ENCODE peak calls at places on chromosomes 7 and 10, in four cellular contexts. D is NCI-H1417 treated with DMSO at 0.1 percent for 48 hours, S is HTR-8/SVneo, Z is bronchial epithelial cell. U is an unnamed sample.

GRCh38 chr7:135098391-135098790 is 49.5 kb upstream of the TMEM140 start:
- DNase-seq in D (no peak), S (no peak), Z (peak), U (no peak)

GRCh38 chr7:151069841-151070572 is 10.6 kb downstream of the FASTK start:
- DNase-seq in D (no peak), S (no peak), Z (no peak), U (no peak)

GRCh38 chr10:3928078-3928477 is 143.1 kb upstream of the KLF6 start:
- DNase-seq in D (no peak), S (no peak), Z (no peak), U (no peak)

GRCh38 chr10:48199580-48200377 is 74.7 kb downstream of the FRMPD2 start:
- DNase-seq in D (no peak), S (no peak), Z (no peak), U (no peak)

GRCh38 chr7:74003609-74004008 is 24.4 kb upstream of the ELN start:
- DNase-seq in D (no peak), S (no peak), Z (no peak), U (no peak)

GRCh38 chr10:103800789-103801540 is 54.4 kb downstream of the SH3PXD2A start:
- DNase-seq in D (no peak), S (peak), Z (peak), U (peak)

GRCh38 chr10:122297583-122297982 is 26.5 kb downstream of the BTBD16 start:
- DNase-seq in D (no peak), S (no peak), Z (no peak), U (no peak)

GRCh38 chr7:37945336-37945735 is 24.9 kb downstream of the EPDR1 start:
- DNase-seq in D (no peak), S (no peak), Z (peak), U (no peak)

GRCh38 chr10:97040706-97041105 is 145.1 kb downstream of the SLIT1 start:
- DNase-seq in D (no peak), S (no peak), Z (no peak), U (no peak)

GRCh38 chr10:132883391-132883881 is 58.9 kb downstream of the CFAP46 start:
- DNase-seq in D (no peak), S (no peak), Z (no peak), U (no peak)

GRCh38 chr7:44849277-44850210 is 1.7 kb upstream of the H2AZ2 start:
- DNase-seq in D (no peak), S (no peak), Z (no peak), U (no peak)

GRCh38 chr7:112575864-112576263 is 95.1 kb downstream of the LSMEM1 start:
- DNase-seq in D (no peak), S (no peak), Z (peak), U (peak)

GRCh38 chr7:155710035-155710434 is 65.6 kb downstream of the RBM33 start:
- DNase-seq in D (no peak), S (no peak), Z (no peak), U (no peak)

GRCh38 chr10:130456616-130457015 is 320.4 kb downstream of the GLRX3 start:
- DNase-seq in D (no peak), S (no peak), Z (no peak), U (no peak)

GRCh38 chr10:105406488-105406887 is 765.4 kb downstream of the SORCS3 start:
- DNase-seq in D (no peak), S (no peak), Z (no peak), U (no peak)

GRCh38 chr7:55018361-55019328 is at the start of gene EGFR:
- DNase-seq in D (no peak), S (peak), Z (peak), U (peak)

GRCh38 chr10:118568327-118568848 is 27.1 kb downstream of the PRLHR start:
- DNase-seq in D (no peak), S (peak), Z (peak), U (peak)

GRCh38 chr7:51182767-51183166 is 133.8 kb downstream of the COBL start:
- DNase-seq in D (no peak), S (no peak), Z (no peak), U (no peak)

GRCh38 chr10:78905940-78906308 is 162.8 kb upstream of the ZMIZ1 start:
- DNase-seq in D (no peak), S (no peak), Z (no peak), U (no peak)